ENCODE peak calls at places on chromosomes 7 and 10, in four cellular contexts. One of them, this sample, is unnamed.

GRCh38 chr10:97771055-97771811 is 566 bp downstream of the SFRP5 start:
- DNase-seq in H4: no peak
- DNase-seq in stimulated activated CD8-positive, alpha-beta memory T cell treated with anti-CD3 and anti-CD28 coated beads, Interleukin-4, amount 100 ng/mL, for 48 hours: peak; percentile 32
- DNase-seq in A172: no peak
- DNase-seq in this sample: peak; percentile 4

GRCh38 chr10:32402499-32402898 is 43.4 kb upstream of the CCDC7 start:
- DNase-seq in H4: no peak
- DNase-seq in stimulated activated CD8-positive, alpha-beta memory T cell treated with anti-CD3 and anti-CD28 coated beads, Interleukin-4, amount 100 ng/mL, for 48 hours: no peak
- DNase-seq in A172: no peak
- DNase-seq in this sample: no peak

GRCh38 chr10:102675887-102676616 is 31.8 kb downstream of the TRIM8 start:
- DNase-seq in H4: peak; percentile 78
- DNase-seq in stimulated activated CD8-positive, alpha-beta memory T cell treated with anti-CD3 and anti-CD28 coated beads, Interleukin-4, amount 100 ng/mL, for 48 hours: no peak
- DNase-seq in A172: peak; percentile 66
- DNase-seq in this sample: no peak

GRCh38 chr7:102323914-102324195 is 32.4 kb downstream of the SPDYE6 start:
- DNase-seq in H4: no peak
- DNase-seq in stimulated activated CD8-positive, alpha-beta memory T cell treated with anti-CD3 and anti-CD28 coated beads, Interleukin-4, amount 100 ng/mL, for 48 hours: no peak
- DNase-seq in A172: no peak
- DNase-seq in this sample: no peak

GRCh38 chr7:106614751-106615150 is 46.2 kb downstream of the CCDC71L start:
- DNase-seq in H4: no peak
- DNase-seq in stimulated activated CD8-positive, alpha-beta memory T cell treated with anti-CD3 and anti-CD28 coated beads, Interleukin-4, amount 100 ng/mL, for 48 hours: no peak
- DNase-seq in A172: no peak
- DNase-seq in this sample: no peak

GRCh38 chr10:101028446-101029244 is 2.3 kb downstream of the PDZD7 start:
- DNase-seq in H4: no peak
- DNase-seq in stimulated activated CD8-positive, alpha-beta memory T cell treated with anti-CD3 and anti-CD28 coated beads, Interleukin-4, amount 100 ng/mL, for 48 hours: no peak
- DNase-seq in A172: peak; percentile 45
- DNase-seq in this sample: no peak

GRCh38 chr7:149716007-149716931 is 57.1 kb downstream of the ZNF467 start:
- DNase-seq in H4: no peak
- DNase-seq in stimulated activated CD8-positive, alpha-beta memory T cell treated with anti-CD3 and anti-CD28 coated beads, Interleukin-4, amount 100 ng/mL, for 48 hours: no peak
- DNase-seq in A172: no peak
- DNase-seq in this sample: no peak

GRCh38 chr7:98352621-98353020 is 48.3 kb downstream of the BAIAP2L1 start:
- DNase-seq in H4: peak; percentile 56
- DNase-seq in stimulated activated CD8-positive, alpha-beta memory T cell treated with anti-CD3 and anti-CD28 coated beads, Interleukin-4, amount 100 ng/mL, for 48 hours: no peak
- DNase-seq in A172: peak; percentile 35
- DNase-seq in this sample: no peak

GRCh38 chr7:2657920-2658671 is 26.3 kb downstream of the TTYH3 start:
- DNase-seq in H4: no peak
- DNase-seq in stimulated activated CD8-positive, alpha-beta memory T cell treated with anti-CD3 and anti-CD28 coated beads, Interleukin-4, amount 100 ng/mL, for 48 hours: no peak
- DNase-seq in A172: no peak
- DNase-seq in this sample: no peak

GRCh38 chr10:7152341-7152740 is 258.5 kb downstream of the SFMBT2 start:
- DNase-seq in H4: no peak
- DNase-seq in stimulated activated CD8-positive, alpha-beta memory T cell treated with anti-CD3 and anti-CD28 coated beads, Interleukin-4, amount 100 ng/mL, for 48 hours: no peak
- DNase-seq in A172: no peak
- DNase-seq in this sample: no peak

GRCh38 chr10:104036518-104037260 is 49.0 kb downstream of the COL17A1 start:
- DNase-seq in H4: no peak
- DNase-seq in stimulated activated CD8-positive, alpha-beta memory T cell treated with anti-CD3 and anti-CD28 coated beads, Interleukin-4, amount 100 ng/mL, for 48 hours: no peak
- DNase-seq in A172: no peak
- DNase-seq in this sample: no peak

GRCh38 chr7:44914992-44915607 is 29.8 kb upstream of the PURB start:
- DNase-seq in H4: no peak
- DNase-seq in stimulated activated CD8-positive, alpha-beta memory T cell treated with anti-CD3 and anti-CD28 coated beads, Interleukin-4, amount 100 ng/mL, for 48 hours: peak; percentile 71
- DNase-seq in A172: no peak
- DNase-seq in this sample: no peak

GRCh38 chr10:75703191-75703861 is 271.9 kb downstream of the LRMDA start:
- DNase-seq in H4: no peak
- DNase-seq in stimulated activated CD8-positive, alpha-beta memory T cell treated with anti-CD3 and anti-CD28 coated beads, Interleukin-4, amount 100 ng/mL, for 48 hours: no peak
- DNase-seq in A172: no peak
- DNase-seq in this sample: no peak

GRCh38 chr7:116709336-116709735 is 37.3 kb downstream of the MET start:
- DNase-seq in H4: no peak
- DNase-seq in stimulated activated CD8-positive, alpha-beta memory T cell treated with anti-CD3 and anti-CD28 coated beads, Interleukin-4, amount 100 ng/mL, for 48 hours: no peak
- DNase-seq in A172: no peak
- DNase-seq in this sample: no peak

GRCh38 chr7:137916980-137917645 is 70.3 kb upstream of the DGKI start:
- DNase-seq in H4: no peak
- DNase-seq in stimulated activated CD8-positive, alpha-beta memory T cell treated with anti-CD3 and anti-CD28 coated beads, Interleukin-4, amount 100 ng/mL, for 48 hours: no peak
- DNase-seq in A172: no peak
- DNase-seq in this sample: no peak

GRCh38 chr7:142668495-142668894 is 80.8 kb upstream of the PRSS1 start:
- DNase-seq in H4: no peak
- DNase-seq in stimulated activated CD8-positive, alpha-beta memory T cell treated with anti-CD3 and anti-CD28 coated beads, Interleukin-4, amount 100 ng/mL, for 48 hours: no peak
- DNase-seq in A172: no peak
- DNase-seq in this sample: no peak

GRCh38 chr10:34655286-34656170 is 159.6 kb downstream of the PARD3 start:
- DNase-seq in H4: peak; percentile 39
- DNase-seq in stimulated activated CD8-positive, alpha-beta memory T cell treated with anti-CD3 and anti-CD28 coated beads, Interleukin-4, amount 100 ng/mL, for 48 hours: peak; percentile 42
- DNase-seq in A172: peak; percentile 70
- DNase-seq in this sample: no peak

GRCh38 chr7:84113906-84114875 is 80.4 kb downstream of the SEMA3A start:
- DNase-seq in H4: no peak
- DNase-seq in stimulated activated CD8-positive, alpha-beta memory T cell treated with anti-CD3 and anti-CD28 coated beads, Interleukin-4, amount 100 ng/mL, for 48 hours: no peak
- DNase-seq in A172: no peak
- DNase-seq in this sample: no peak

GRCh38 chr7:153470004-153470671 is 582.1 kb upstream of the DPP6 start:
- DNase-seq in H4: no peak
- DNase-seq in stimulated activated CD8-positive, alpha-beta memory T cell treated with anti-CD3 and anti-CD28 coated beads, Interleukin-4, amount 100 ng/mL, for 48 hours: no peak
- DNase-seq in A172: no peak
- DNase-seq in this sample: no peak

GRCh38 chr7:118109607-118110006 is 74.4 kb upstream of the LSM8 start:
- DNase-seq in H4: no peak
- DNase-seq in stimulated activated CD8-positive, alpha-beta memory T cell treated with anti-CD3 and anti-CD28 coated beads, Interleukin-4, amount 100 ng/mL, for 48 hours: no peak
- DNase-seq in A172: peak; percentile 2
- DNase-seq in this sample: peak; percentile 9

GRCh38 chr10:128579280-128579679 is 453.1 kb upstream of the MKI67 start:
- DNase-seq in H4: no peak
- DNase-seq in stimulated activated CD8-positive, alpha-beta memory T cell treated with anti-CD3 and anti-CD28 coated beads, Interleukin-4, amount 100 ng/mL, for 48 hours: no peak
- DNase-seq in A172: no peak
- DNase-seq in this sample: no peak

GRCh38 chr10:129877773-129878371 is 86.2 kb downstream of the EBF3 start:
- DNase-seq in H4: no peak
- DNase-seq in stimulated activated CD8-positive, alpha-beta memory T cell treated with anti-CD3 and anti-CD28 coated beads, Interleukin-4, amount 100 ng/mL, for 48 hours: peak; percentile 66
- DNase-seq in A172: no peak
- DNase-seq in this sample: no peak

GRCh38 chr7:3971323-3971722 is 670.3 kb downstream of the SDK1 start:
- DNase-seq in H4: no peak
- DNase-seq in stimulated activated CD8-positive, alpha-beta memory T cell treated with anti-CD3 and anti-CD28 coated beads, Interleukin-4, amount 100 ng/mL, for 48 hours: no peak
- DNase-seq in A172: no peak
- DNase-seq in this sample: no peak

GRCh38 chr7:903921-904755 is 27.8 kb downstream of the GET4 start:
- DNase-seq in H4: no peak
- DNase-seq in stimulated activated CD8-positive, alpha-beta memory T cell treated with anti-CD3 and anti-CD28 coated beads, Interleukin-4, amount 100 ng/mL, for 48 hours: no peak
- DNase-seq in A172: no peak
- DNase-seq in this sample: no peak

GRCh38 chr10:84205853-84206513 is 11.6 kb downstream of the CDHR1 start:
- DNase-seq in H4: no peak
- DNase-seq in stimulated activated CD8-positive, alpha-beta memory T cell treated with anti-CD3 and anti-CD28 coated beads, Interleukin-4, amount 100 ng/mL, for 48 hours: no peak
- DNase-seq in A172: no peak
- DNase-seq in this sample: no peak

GRCh38 chr7:98996162-98996552 is 117.8 kb downstream of the TRRAP start:
- DNase-seq in H4: no peak
- DNase-seq in stimulated activated CD8-positive, alpha-beta memory T cell treated with anti-CD3 and anti-CD28 coated beads, Interleukin-4, amount 100 ng/mL, for 48 hours: peak; percentile 48
- DNase-seq in A172: no peak
- DNase-seq in this sample: no peak

GRCh38 chr7:121038717-121039509 is 50.4 kb downstream of the CPED1 start:
- DNase-seq in H4: no peak
- DNase-seq in stimulated activated CD8-positive, alpha-beta memory T cell treated with anti-CD3 and anti-CD28 coated beads, Interleukin-4, amount 100 ng/mL, for 48 hours: no peak
- DNase-seq in A172: no peak
- DNase-seq in this sample: no peak

GRCh38 chr7:101956130-101956529 is 138.7 kb downstream of the CUX1 start:
- DNase-seq in H4: no peak
- DNase-seq in stimulated activated CD8-positive, alpha-beta memory T cell treated with anti-CD3 and anti-CD28 coated beads, Interleukin-4, amount 100 ng/mL, for 48 hours: no peak
- DNase-seq in A172: no peak
- DNase-seq in this sample: no peak

GRCh38 chr7:119761776-119762175 is 511.2 kb upstream of the KCND2 start:
- DNase-seq in H4: no peak
- DNase-seq in stimulated activated CD8-positive, alpha-beta memory T cell treated with anti-CD3 and anti-CD28 coated beads, Interleukin-4, amount 100 ng/mL, for 48 hours: no peak
- DNase-seq in A172: no peak
- DNase-seq in this sample: no peak

GRCh38 chr7:111903797-111904196 is 302.4 kb downstream of the DOCK4 start:
- DNase-seq in H4: no peak
- DNase-seq in stimulated activated CD8-positive, alpha-beta memory T cell treated with anti-CD3 and anti-CD28 coated beads, Interleukin-4, amount 100 ng/mL, for 48 hours: no peak
- DNase-seq in A172: peak; percentile 82
- DNase-seq in this sample: no peak

GRCh38 chr10:70549962-70550845 is 52.3 kb downstream of the PRF1 start:
- DNase-seq in H4: peak; percentile 41
- DNase-seq in stimulated activated CD8-positive, alpha-beta memory T cell treated with anti-CD3 and anti-CD28 coated beads, Interleukin-4, amount 100 ng/mL, for 48 hours: peak; percentile 85
- DNase-seq in A172: peak; percentile 66
- DNase-seq in this sample: peak; percentile 2

GRCh38 chr10:58856508-58857240 is 319.8 kb upstream of the PHYHIPL start:
- DNase-seq in H4: peak; percentile 89
- DNase-seq in stimulated activated CD8-positive, alpha-beta memory T cell treated with anti-CD3 and anti-CD28 coated beads, Interleukin-4, amount 100 ng/mL, for 48 hours: no peak
- DNase-seq in A172: peak; percentile 99
- DNase-seq in this sample: no peak

GRCh38 chr10:50432206-50432605 is 180.9 kb upstream of the ASAH2 start:
- DNase-seq in H4: no peak
- DNase-seq in stimulated activated CD8-positive, alpha-beta memory T cell treated with anti-CD3 and anti-CD28 coated beads, Interleukin-4, amount 100 ng/mL, for 48 hours: no peak
- DNase-seq in A172: no peak
- DNase-seq in this sample: no peak

GRCh38 chr10:113273877-113274829 is 278.7 kb upstream of the HABP2 start:
- DNase-seq in H4: no peak
- DNase-seq in stimulated activated CD8-positive, alpha-beta memory T cell treated with anti-CD3 and anti-CD28 coated beads, Interleukin-4, amount 100 ng/mL, for 48 hours: no peak
- DNase-seq in A172: no peak
- DNase-seq in this sample: no peak

GRCh38 chr10:126851414-126851813 is 53.8 kb upstream of the DOCK1 start:
- DNase-seq in H4: no peak
- DNase-seq in stimulated activated CD8-positive, alpha-beta memory T cell treated with anti-CD3 and anti-CD28 coated beads, Interleukin-4, amount 100 ng/mL, for 48 hours: no peak
- DNase-seq in A172: no peak
- DNase-seq in this sample: no peak

This sample was measured in NCI-H1930.